ENCODE peak calls at places on chromosomes 4 and X, in five cellular contexts. T, Y, Z, O and F are unnamed samples.

GRCh38 chrX:74382613-74383012 is 38.7 kb upstream of the SLC16A2 start:
- DNase-seq in T (peak; percentile 16), Y (peak; percentile 58), Z (peak; percentile 73), O (peak; percentile 55), F (no peak)

GRCh38 chrX:39168609-39169008 is 367.4 kb downstream of the MID1IP1 start:
- DNase-seq in T (no peak), Y (no peak), Z (no peak), O (no peak), F (no peak)

GRCh38 chrX:11890843-11891514 is 132.9 kb downstream of the MSL3 start:
- DNase-seq in T (no peak), Y (no peak), Z (no peak), O (no peak), F (no peak)

GRCh38 chr4:38921151-38921550 is 53.5 kb downstream of the FAM114A1 start:
- DNase-seq in T (no peak), Y (no peak), Z (peak; percentile 50), O (no peak), F (no peak)

GRCh38 chr4:80307774-80308465 is 27.6 kb upstream of the CFAP299 start:
- DNase-seq in T (no peak), Y (no peak), Z (peak; percentile 37), O (peak; percentile 77), F (no peak)

GRCh38 chrX:150363561-150364346 is 637 bp downstream of the MAMLD1 start:
- DNase-seq in T (no peak), Y (no peak), Z (peak; percentile 44), O (peak; percentile 26), F (no peak)

GRCh38 chrX:103607385-103608304 is at the start of gene TCEAL3:
- DNase-seq in T (peak; percentile 9), Y (peak; percentile 33), Z (peak; percentile 39), O (no peak), F (no peak)

GRCh38 chr4:38867478-38868054 is at the start of gene FAM114A1:
- DNase-seq in T (no peak), Y (peak; percentile 92), Z (peak; percentile 80), O (peak; percentile 79), F (no peak)

GRCh38 chr4:147388016-147388415 is 92.9 kb upstream of the EDNRA start:
- DNase-seq in T (no peak), Y (no peak), Z (peak; percentile 28), O (no peak), F (no peak)

GRCh38 chr4:11424000-11424399 is 4.7 kb downstream of the HS3ST1 start:
- DNase-seq in T (no peak), Y (peak; percentile 58), Z (peak; percentile 61), O (peak; percentile 43), F (no peak)

GRCh38 chr4:186105721-186106335 is 1.3 kb downstream of the FAM149A start:
- DNase-seq in T (no peak), Y (peak; percentile 31), Z (no peak), O (no peak), F (peak; percentile 59)

GRCh38 chrX:96483642-96484160 is 200.9 kb upstream of the DIAPH2 start:
- DNase-seq in T (no peak), Y (no peak), Z (no peak), O (no peak), F (no peak)

GRCh38 chr4:98779021-98779420 is 120.6 kb upstream of the TSPAN5 start:
- DNase-seq in T (no peak), Y (no peak), Z (peak; percentile 13), O (no peak), F (no peak)

GRCh38 chr4:16066586-16067128 is 17.2 kb downstream of the PROM1 start:
- DNase-seq in T (no peak), Y (no peak), Z (no peak), O (no peak), F (no peak)

GRCh38 chr4:153546273-153546672 is 80.1 kb downstream of the TMEM131L start:
- DNase-seq in T (no peak), Y (no peak), Z (no peak), O (no peak), F (no peak)

GRCh38 chrX:2691543-2692220 is 587 bp downstream of the CD99 start:
- DNase-seq in T (peak; percentile 19), Y (peak; percentile 29), Z (peak; percentile 50), O (no peak), F (no peak)

GRCh38 chr4:125096662-125097061 is 218.1 kb upstream of the FAT4 start:
- DNase-seq in T (no peak), Y (no peak), Z (no peak), O (no peak), F (no peak)

GRCh38 chrX:125646195-125646594 is 326.5 kb downstream of the TEX13C start:
- DNase-seq in T (no peak), Y (no peak), Z (no peak), O (no peak), F (no peak)
- TF ChIP-seq CTCF in T (no peak), Y (no peak), Z (no peak), O (no peak), F (peak; percentile 33)

GRCh38 chrX:45508459-45508858 is 307.8 kb upstream of the DIPK2B start:
- DNase-seq in T (no peak), Y (no peak), Z (no peak), O (peak; percentile 26), F (no peak)

GRCh38 chrX:45518552-45518951 is 317.9 kb upstream of the DIPK2B start:
- DNase-seq in T (no peak), Y (no peak), Z (no peak), O (no peak), F (no peak)

GRCh38 chrX:45515262-45516215 is 314.9 kb upstream of the DIPK2B start:
- DNase-seq in T (peak; percentile 14), Y (peak; percentile 10), Z (peak; percentile 91), O (peak; percentile 70), F (peak; percentile 80)

GRCh38 chrX:45517090-45517973 is 316.7 kb upstream of the DIPK2B start:
- DNase-seq in T (no peak), Y (no peak), Z (peak; percentile 69), O (peak; percentile 27), F (peak; percentile 45)

GRCh38 chrX:45513042-45513441 is 312.4 kb upstream of the DIPK2B start:
- DNase-seq in T (no peak), Y (no peak), Z (no peak), O (no peak), F (no peak)
- TF ChIP-seq CTCF in T (no peak), Y (no peak), Z (no peak), O (no peak), F (no peak)

DNA sequence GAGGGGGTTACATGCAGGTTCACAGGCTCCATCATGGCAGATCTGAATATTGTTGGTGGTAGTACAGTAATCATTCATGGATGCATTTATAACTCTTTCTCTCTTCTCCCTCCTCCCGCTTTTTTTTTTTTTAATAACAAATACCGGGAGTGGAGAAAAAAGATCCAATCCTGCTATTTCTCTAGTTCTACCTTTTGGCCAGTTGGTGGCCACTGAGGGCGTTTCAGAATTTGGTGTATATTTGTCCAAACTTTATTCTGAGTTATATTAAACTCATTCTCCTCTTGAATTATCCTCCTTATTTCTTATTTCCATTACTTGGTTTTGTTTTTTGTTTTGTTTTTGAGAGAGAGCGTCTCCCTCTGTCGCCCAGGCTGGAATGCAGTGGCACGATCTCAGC is 74.8 kb downstream of the HMGB2 start:
- DNase-seq in T (no peak), Y (no peak), Z (no peak), O (no peak), F (no peak)
- TF ChIP-seq CTCF in T (no peak), Y (no peak), Z (peak; percentile 45), O (no peak), F (peak; percentile 24)

DNA sequence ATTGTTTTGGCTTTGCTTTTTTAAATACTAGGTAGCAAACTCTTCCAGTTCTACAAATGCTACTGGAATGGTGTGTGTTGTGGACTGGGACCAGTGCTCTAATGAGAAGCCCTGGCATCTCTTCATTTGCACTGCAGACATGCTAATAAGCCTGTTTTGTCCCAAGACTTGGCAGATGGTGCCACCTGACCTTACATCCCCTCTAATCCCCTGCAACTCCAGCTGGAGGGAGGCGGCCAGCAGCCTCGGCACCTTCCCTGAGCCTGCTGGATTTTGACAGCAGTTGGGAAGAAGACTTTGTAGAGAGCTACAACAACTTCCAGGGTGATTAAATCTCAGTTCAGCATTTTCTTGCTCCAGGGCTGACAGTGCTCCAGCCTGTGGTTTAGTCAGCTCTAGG is 200.0 kb downstream of the DCLK2 start:
- DNase-seq in T (no peak), Y (no peak), Z (no peak), O (no peak), F (no peak)
- TF ChIP-seq CTCF in T (no peak), Y (no peak), Z (no peak), O (no peak), F (no peak)

GRCh38 chr4:52958232-52958631 is 96.1 kb downstream of the RASL11B start:
- DNase-seq in T (no peak), Y (no peak), Z (peak; percentile 19), O (no peak), F (no peak)
- TF ChIP-seq CTCF in T (no peak), Y (no peak), Z (no peak), O (no peak), F (no peak)